ENCODE peak calls at places on chromosomes 4 and X, in six cellular contexts. O is sigmoid colon, F is K562, U is stomach, C is breast epithelium, J is H1. Z is an unnamed sample. For H3K4me1, the result is how much of the 10 kb centered on the place peaks cover.

GRCh38 chr4:11623726-11624037 is 195.0 kb upstream of the HS3ST1 start:
- DNase-seq in O (no peak), F (no peak), U (peak), C (no peak), J (no peak), Z (peak)

GRCh38 chr4:177785000-177785399 is 342.8 kb upstream of the AGA start:
- DNase-seq in O (no peak), F (no peak), U (no peak), C (no peak), J (no peak), Z (no peak)

GRCh38 chr4:6680372-6681034 is 13.2 kb upstream of the S100P start:
- DNase-seq in O (no peak), F (no peak), U (no peak), C (no peak), J (peak), Z (no peak)

GRCh38 chr4:10095296-10095991 is 21.2 kb downstream of the WDR1 start:
- DNase-seq in O (no peak), F (no peak), U (no peak), C (no peak), J (no peak), Z (no peak)

GRCh38 chrX:70498129-70498528 is 53.5 kb downstream of the DLG3 start:
- DNase-seq in O (no peak), F (no peak), U (no peak), C (no peak), J (no peak), Z (no peak)

GRCh38 chr4:123591875-123592274 is 195.3 kb downstream of the SPRY1 start:
- DNase-seq in O (no peak), F (no peak), U (no peak), C (no peak), J (no peak), Z (no peak)

GRCh38 chrX:58044130-58044529 is 133.9 kb upstream of the ZXDA start:
- DNase-seq in O (no peak), F (no peak), U (no peak), C (no peak), J (no peak), Z (no peak)

GRCh38 chrX:23515028-23515427 is 152.3 kb upstream of the PRDX4 start:
- DNase-seq in O (no peak), F (no peak), U (no peak), C (no peak), J (no peak), Z (no peak)

GRCh38 chr4:171924761-171925376 is 111.7 kb downstream of the GALNTL6 start:
- DNase-seq in O (no peak), F (no peak), U (no peak), C (no peak), J (no peak), Z (no peak)

GRCh38 chr4:118338981-118339765 is 13.6 kb downstream of the PRSS12 start:
- DNase-seq in O (no peak), F (no peak), U (no peak), C (no peak), J (no peak), Z (no peak)

GRCh38 chr4:84504821-84505220 is 5.7 kb upstream of the NKX6-1 start:
- DNase-seq in O (no peak), F (no peak), U (no peak), C (no peak), J (no peak), Z (no peak)

GRCh38 chr4:24842356-24842755 is 47.0 kb downstream of the SOD3 start:
- DNase-seq in O (no peak), F (no peak), U (no peak), C (no peak), J (no peak), Z (peak)

GRCh38 chrX:71618303-71618721 is at the start of gene CXCR3:
- DNase-seq in O (no peak), F (no peak), U (no peak), C (no peak), J (no peak), Z (peak)

GRCh38 chr4:21879187-21879586 is 69.4 kb downstream of the KCNIP4 start:
- DNase-seq in O (no peak), F (no peak), U (no peak), C (no peak), J (peak), Z (no peak)

GRCh38 chrX:40105016-40105790 is 7.4 kb upstream of the BCOR start:
- DNase-seq in O (no peak), F (peak), U (no peak), C (no peak), J (peak), Z (peak)

GRCh38 chrX:40106677-40107290 is 9.0 kb upstream of the BCOR start:
- DNase-seq in O (no peak), F (no peak), U (no peak), C (no peak), J (no peak), Z (no peak)

GRCh38 chrX:40104649-40105015 is 6.9 kb upstream of the BCOR start:
- DNase-seq in O (peak), F (peak), U (peak), C (no peak), J (no peak), Z (peak)

GRCh38 chrX:40107291-40108083 is 9.7 kb upstream of the BCOR start:
- DNase-seq in O (peak), F (peak), U (peak), C (no peak), J (peak), Z (peak)

DNA sequence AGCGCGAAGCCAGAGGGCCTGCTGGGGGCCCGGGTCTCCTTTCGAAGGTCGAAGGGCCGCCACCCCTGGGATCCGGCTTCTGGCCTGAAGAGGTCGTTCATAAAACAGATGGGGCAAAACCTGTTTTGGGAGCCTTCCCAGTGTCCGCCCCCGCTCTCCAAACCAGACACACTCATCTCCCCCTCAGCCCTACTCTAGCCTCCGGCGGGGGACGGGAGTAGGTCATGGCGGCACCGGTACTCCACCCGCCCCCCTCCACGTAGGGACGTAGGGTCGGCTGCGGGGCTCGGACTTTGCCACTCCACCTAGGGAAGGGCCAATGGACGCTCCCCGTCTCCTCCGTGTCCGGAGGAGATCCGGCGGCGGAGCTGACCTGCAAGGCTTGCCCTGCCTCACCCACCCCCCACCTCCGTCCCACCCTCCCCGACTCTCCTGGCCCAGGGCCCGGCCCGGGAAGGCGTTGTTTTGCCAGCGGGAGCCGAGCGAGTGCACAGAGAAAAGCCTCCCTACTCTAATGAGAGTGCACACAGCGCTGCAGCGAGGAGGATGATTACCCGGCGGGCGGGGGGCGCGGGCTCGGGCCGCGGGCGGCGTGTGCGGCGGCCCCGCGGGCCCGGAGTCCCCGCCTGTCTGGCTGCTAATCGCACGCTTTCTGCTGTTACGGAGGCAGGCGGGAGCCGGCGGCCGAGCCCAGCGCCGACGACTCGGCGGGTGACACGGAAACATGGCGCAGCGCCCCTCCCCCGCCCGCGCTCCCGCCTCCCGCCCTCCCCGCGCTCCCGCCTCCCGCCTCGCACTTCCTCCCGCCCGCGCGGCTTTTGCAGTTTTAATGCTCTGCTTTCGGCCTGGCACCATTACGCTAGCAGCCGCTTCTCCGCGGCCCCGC is 8.3 kb upstream of the BCOR start:
- DNase-seq in O (peak), F (peak), U (peak), C (peak), J (peak), Z (peak)
- TF ChIP-seq POLR2AphosphoS5 in O (peak), F (no peak), U (no peak), C (no peak), J (no peak), Z (peak)

DNA sequence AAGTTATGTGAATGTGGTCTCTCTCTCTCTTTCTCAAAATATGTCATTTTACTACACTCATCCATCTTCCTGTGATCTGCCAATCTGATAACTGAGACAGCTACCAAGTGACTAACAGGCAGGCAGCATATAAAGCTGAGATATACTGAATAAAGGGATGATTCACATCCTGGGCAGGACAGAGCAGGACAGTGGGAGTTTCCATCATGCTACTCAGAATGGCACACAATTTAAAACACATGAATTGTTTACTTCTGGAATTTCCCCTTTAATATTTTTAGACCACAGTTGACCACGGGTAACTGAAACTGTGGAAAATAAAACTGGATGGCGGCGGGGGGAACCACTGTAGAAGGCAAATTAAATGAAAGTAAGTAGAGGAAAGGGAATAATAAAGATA is 58.6 kb upstream of the DCTD start:
- DNase-seq in O (no peak), F (peak), U (no peak), C (no peak), J (no peak), Z (no peak)
- TF ChIP-seq POLR2A in O (no peak), F (no peak), U (no peak), C (no peak), J (no peak), Z (no peak)

GRCh38 chr4:140255919-140256318 is 101.9 kb upstream of the MAML3 start:
- DNase-seq in O (no peak), F (no peak), U (no peak), C (no peak), J (no peak), Z (no peak)
- H3K4me1 ChIP-seq in O (under half), F (under half), U (under half), C (under half), J (under half), Z (under half)

GRCh38 chr4:40055379-40055872 is 1.2 kb upstream of the N4BP2 start:
- DNase-seq in O (no peak), F (peak), U (no peak), C (no peak), J (no peak), Z (no peak)

GRCh38 chr4:40057540-40058091 is 966 bp downstream of the N4BP2 start:
- DNase-seq in O (peak), F (peak), U (peak), C (peak), J (peak), Z (peak)

GRCh38 chr4:40058121-40058520 is 1.5 kb downstream of the N4BP2 start:
- DNase-seq in O (no peak), F (no peak), U (no peak), C (no peak), J (no peak), Z (no peak)

GRCh38 chr4:40055873-40056721 is 553 bp upstream of the N4BP2 start:
- DNase-seq in O (peak), F (peak), U (peak), C (peak), J (peak), Z (peak)

GRCh38 chr4:40056722-40057539 is at the start of gene N4BP2:
- DNase-seq in O (peak), F (peak), U (peak), C (peak), J (peak), Z (peak)
- TF ChIP-seq POLR2AphosphoS5 in O (peak), F (peak), U (peak), C (peak), J (peak), Z (peak)